ENCODE peak calls at places on chromosomes 13 and 19, in five cellular contexts. One of them, this sample, is unnamed.

GRCh38 chr19:14786421-14786851 is 8.1 kb upstream of the ADGRE2 start:
- DNase-seq in colonic mucosa: no peak
- DNase-seq in astrocyte of the spinal cord: no peak
- DNase-seq in cardiac muscle cell: peak
- DNase-seq in heart right ventricle: no peak
- DNase-seq in this sample: no peak

GRCh38 chr13:42396501-42396900 is 124.5 kb downstream of the AKAP11 start:
- DNase-seq in colonic mucosa: no peak
- DNase-seq in astrocyte of the spinal cord: no peak
- DNase-seq in heart right ventricle: no peak
- DNase-seq in cardiac muscle cell: no peak
- DNase-seq in this sample: no peak

GRCh38 chr13:74040200-74040599 is 94.0 kb downstream of the KLF12 start:
- DNase-seq in cardiac muscle cell: peak
- DNase-seq in astrocyte of the spinal cord: peak
- DNase-seq in colonic mucosa: peak
- DNase-seq in heart right ventricle: peak
- DNase-seq in this sample: peak

GRCh38 chr19:8544168-8544567 is 30.2 kb upstream of the ZNF414 start:
- DNase-seq in heart right ventricle: no peak
- DNase-seq in cardiac muscle cell: no peak
- DNase-seq in colonic mucosa: no peak
- DNase-seq in astrocyte of the spinal cord: no peak
- DNase-seq in this sample: no peak

GRCh38 chr19:494171-495046 is 1.9 kb upstream of the MADCAM1 start:
- DNase-seq in heart right ventricle: no peak
- DNase-seq in colonic mucosa: no peak
- DNase-seq in cardiac muscle cell: no peak
- DNase-seq in astrocyte of the spinal cord: no peak
- DNase-seq in this sample: no peak

GRCh38 chr19:7500811-7501450 is 12.1 kb upstream of the PEX11G start:
- DNase-seq in heart right ventricle: no peak
- DNase-seq in colonic mucosa: peak
- DNase-seq in astrocyte of the spinal cord: no peak
- DNase-seq in cardiac muscle cell: no peak
- DNase-seq in this sample: no peak

GRCh38 chr19:56423276-56423984 is 19.3 kb downstream of the ZNF583 start:
- DNase-seq in astrocyte of the spinal cord: peak
- DNase-seq in heart right ventricle: no peak
- DNase-seq in colonic mucosa: no peak
- DNase-seq in cardiac muscle cell: no peak
- DNase-seq in this sample: no peak

GRCh38 chr19:30672926-30673325 is 300.7 kb downstream of the ZNF536 start:
- DNase-seq in heart right ventricle: no peak
- DNase-seq in astrocyte of the spinal cord: no peak
- DNase-seq in cardiac muscle cell: no peak
- DNase-seq in colonic mucosa: no peak
- DNase-seq in this sample: no peak

GRCh38 chr19:33306853-33307792 is 4.8 kb upstream of the CEBPA start:
- DNase-seq in colonic mucosa: no peak
- DNase-seq in astrocyte of the spinal cord: no peak
- DNase-seq in cardiac muscle cell: no peak
- DNase-seq in heart right ventricle: no peak
- DNase-seq in this sample: no peak

GRCh38 chr13:57633141-57633949 is 1.8 kb downstream of the PCDH17 start:
- DNase-seq in cardiac muscle cell: peak
- DNase-seq in heart right ventricle: peak
- DNase-seq in astrocyte of the spinal cord: no peak
- DNase-seq in colonic mucosa: no peak
- DNase-seq in this sample: no peak

GRCh38 chr13:50344717-50345116 is 329.5 kb downstream of the KCNRG start:
- DNase-seq in cardiac muscle cell: no peak
- DNase-seq in astrocyte of the spinal cord: no peak
- DNase-seq in heart right ventricle: no peak
- DNase-seq in colonic mucosa: no peak
- DNase-seq in this sample: no peak

GRCh38 chr19:42175952-42176648 is 41.4 kb downstream of the DEDD2 start:
- DNase-seq in cardiac muscle cell: peak
- DNase-seq in heart right ventricle: no peak
- DNase-seq in colonic mucosa: no peak
- DNase-seq in astrocyte of the spinal cord: peak
- DNase-seq in this sample: no peak

GRCh38 chr13:110731072-110731471 is 17.6 kb downstream of the ING1 start:
- DNase-seq in heart right ventricle: no peak
- DNase-seq in cardiac muscle cell: no peak
- DNase-seq in astrocyte of the spinal cord: no peak
- DNase-seq in colonic mucosa: no peak
- DNase-seq in this sample: no peak

GRCh38 chr19:31706131-31706530 is 356.9 kb upstream of the TSHZ3 start:
- DNase-seq in heart right ventricle: no peak
- DNase-seq in astrocyte of the spinal cord: no peak
- DNase-seq in colonic mucosa: no peak
- DNase-seq in cardiac muscle cell: no peak
- DNase-seq in this sample: no peak

GRCh38 chr13:36395280-36395679 is 37.0 kb upstream of the CCNA1 start:
- DNase-seq in astrocyte of the spinal cord: peak
- DNase-seq in colonic mucosa: no peak
- DNase-seq in cardiac muscle cell: peak
- DNase-seq in heart right ventricle: no peak
- DNase-seq in this sample: peak

GRCh38 chr19:47780215-47780551 is 1.7 kb downstream of the SELENOW start:
- DNase-seq in colonic mucosa: no peak
- DNase-seq in astrocyte of the spinal cord: no peak
- DNase-seq in cardiac muscle cell: no peak
- DNase-seq in heart right ventricle: no peak
- DNase-seq in this sample: no peak
- H3K4me3 ChIP-seq in colonic mucosa: peak
- H3K4me3 ChIP-seq in astrocyte of the spinal cord: peak
- H3K4me3 ChIP-seq in cardiac muscle cell: peak
- H3K4me3 ChIP-seq in heart right ventricle: peak
- H3K4me3 ChIP-seq in this sample: peak

GRCh38 chr19:47243364-47243775 is 12.4 kb upstream of the BBC3 start:
- DNase-seq in colonic mucosa: no peak
- DNase-seq in heart right ventricle: no peak
- DNase-seq in astrocyte of the spinal cord: no peak
- DNase-seq in cardiac muscle cell: no peak
- DNase-seq in this sample: no peak
- TF ChIP-seq CTCF in colonic mucosa: no peak
- TF ChIP-seq CTCF in heart right ventricle: no peak
- TF ChIP-seq CTCF in astrocyte of the spinal cord: no peak
- TF ChIP-seq CTCF in cardiac muscle cell: no peak
- TF ChIP-seq CTCF in this sample: no peak

GRCh38 chr13:76239031-76239680 is 603.0 kb downstream of the LMO7 start:
- DNase-seq in heart right ventricle: no peak
- DNase-seq in astrocyte of the spinal cord: no peak
- DNase-seq in cardiac muscle cell: no peak
- DNase-seq in colonic mucosa: no peak
- DNase-seq in this sample: no peak
- H3K4me3 ChIP-seq in heart right ventricle: no peak
- H3K4me3 ChIP-seq in astrocyte of the spinal cord: no peak
- H3K4me3 ChIP-seq in cardiac muscle cell: no peak
- H3K4me3 ChIP-seq in colonic mucosa: no peak
- H3K4me3 ChIP-seq in this sample: no peak

GRCh38 chr13:61413572-61413971 is 2.1 kb downstream of the PCDH20 start:
- DNase-seq in cardiac muscle cell: no peak
- DNase-seq in astrocyte of the spinal cord: no peak
- DNase-seq in colonic mucosa: no peak
- DNase-seq in heart right ventricle: no peak
- DNase-seq in this sample: no peak

GRCh38 chr13:61410266-61410665 is 5.4 kb downstream of the PCDH20 start:
- DNase-seq in astrocyte of the spinal cord: no peak
- DNase-seq in cardiac muscle cell: no peak
- DNase-seq in heart right ventricle: no peak
- DNase-seq in colonic mucosa: no peak
- DNase-seq in this sample: no peak

GRCh38 chr13:61414686-61415664 is 674 bp downstream of the PCDH20 start:
- DNase-seq in astrocyte of the spinal cord: peak
- DNase-seq in cardiac muscle cell: peak
- DNase-seq in heart right ventricle: no peak
- DNase-seq in colonic mucosa: peak
- DNase-seq in this sample: no peak

GRCh38 chr13:61414136-61414535 is 1.5 kb downstream of the PCDH20 start:
- DNase-seq in heart right ventricle: no peak
- DNase-seq in astrocyte of the spinal cord: no peak
- DNase-seq in colonic mucosa: peak
- DNase-seq in cardiac muscle cell: no peak
- DNase-seq in this sample: no peak

GRCh38 chr13:61410669-61411297 is 4.9 kb downstream of the PCDH20 start:
- DNase-seq in heart right ventricle: no peak
- DNase-seq in astrocyte of the spinal cord: peak
- DNase-seq in colonic mucosa: no peak
- DNase-seq in cardiac muscle cell: peak
- DNase-seq in this sample: no peak
- TF ChIP-seq CTCF in heart right ventricle: peak
- TF ChIP-seq CTCF in astrocyte of the spinal cord: peak
- TF ChIP-seq CTCF in colonic mucosa: peak
- TF ChIP-seq CTCF in cardiac muscle cell: peak
- TF ChIP-seq CTCF in this sample: peak

GRCh38 chr19:2721570-2722540 is 683 bp upstream of the DIRAS1 start:
- DNase-seq in cardiac muscle cell: no peak
- DNase-seq in colonic mucosa: no peak
- DNase-seq in astrocyte of the spinal cord: no peak
- DNase-seq in heart right ventricle: no peak
- DNase-seq in this sample: no peak
- H3K4me3 ChIP-seq in cardiac muscle cell: peak
- H3K4me3 ChIP-seq in colonic mucosa: no peak
- H3K4me3 ChIP-seq in astrocyte of the spinal cord: peak
- H3K4me3 ChIP-seq in heart right ventricle: peak
- H3K4me3 ChIP-seq in this sample: peak

GRCh38 chr13:44046428-44046827 is 166.7 kb downstream of the LACC1 start:
- DNase-seq in heart right ventricle: no peak
- DNase-seq in astrocyte of the spinal cord: no peak
- DNase-seq in colonic mucosa: no peak
- DNase-seq in cardiac muscle cell: no peak
- DNase-seq in this sample: no peak

GRCh38 chr13:44049546-44049945 is 169.8 kb downstream of the LACC1 start:
- DNase-seq in astrocyte of the spinal cord: no peak
- DNase-seq in cardiac muscle cell: no peak
- DNase-seq in heart right ventricle: no peak
- DNase-seq in colonic mucosa: no peak
- DNase-seq in this sample: no peak

GRCh38 chr13:44051405-44051804 is 171.7 kb downstream of the LACC1 start:
- DNase-seq in colonic mucosa: no peak
- DNase-seq in heart right ventricle: no peak
- DNase-seq in cardiac muscle cell: no peak
- DNase-seq in astrocyte of the spinal cord: no peak
- DNase-seq in this sample: no peak

GRCh38 chr13:44050450-44051063 is 170.9 kb downstream of the LACC1 start:
- DNase-seq in heart right ventricle: peak
- DNase-seq in colonic mucosa: no peak
- DNase-seq in astrocyte of the spinal cord: peak
- DNase-seq in cardiac muscle cell: peak
- DNase-seq in this sample: no peak

GRCh38 chr13:44048326-44048725 is 168.6 kb downstream of the LACC1 start:
- DNase-seq in colonic mucosa: no peak
- DNase-seq in heart right ventricle: no peak
- DNase-seq in cardiac muscle cell: peak
- DNase-seq in astrocyte of the spinal cord: no peak
- DNase-seq in this sample: no peak
- TF ChIP-seq CTCF in colonic mucosa: no peak
- TF ChIP-seq CTCF in heart right ventricle: no peak
- TF ChIP-seq CTCF in cardiac muscle cell: peak
- TF ChIP-seq CTCF in astrocyte of the spinal cord: no peak
- TF ChIP-seq CTCF in this sample: no peak

GRCh38 chr19:38255759-38256052 is 468 bp downstream of the PPP1R14A start:
- DNase-seq in colonic mucosa: peak
- DNase-seq in cardiac muscle cell: no peak
- DNase-seq in astrocyte of the spinal cord: no peak
- DNase-seq in heart right ventricle: no peak
- DNase-seq in this sample: no peak
- H3K4me3 ChIP-seq in colonic mucosa: peak
- H3K4me3 ChIP-seq in cardiac muscle cell: peak
- H3K4me3 ChIP-seq in astrocyte of the spinal cord: peak
- H3K4me3 ChIP-seq in heart right ventricle: peak
- H3K4me3 ChIP-seq in this sample: peak